ENCODE peak calls at places on chromosomes 2 and 18, in ten cellular contexts. A is breast epithelium, Q is HCT116, Z is spleen, F is Panc1, G is GM12878, J is stomach, W is GM23338, K is transverse colon, E is H1. C is an unnamed sample.
A peak's percentile ranks its signal among the peaks of the same experiment; 100 is the strongest.

GRCh38 chr2:130776550-130776949 is 21.2 kb downstream of the AMER3 start:
- DNase-seq in A (no peak), Q (no peak), Z (no peak), F (no peak), G (no peak), J (no peak), W (peak; percentile 44), K (no peak), E (no peak), C (no peak)

GRCh38 chr2:3491306-3491705 is 28.0 kb downstream of the ADI1 start:
- DNase-seq in A (no peak), Q (no peak), Z (no peak), F (no peak), G (no peak), J (no peak), W (no peak), K (no peak), E (no peak), C (no peak)

GRCh38 chr2:20050104-20050711 is 1.2 kb downstream of the LAPTM4A start:
- DNase-seq in A (no peak), Q (no peak), Z (no peak), F (no peak), G (peak; percentile 49), J (no peak), W (peak; percentile 9), K (peak; percentile 36), E (no peak), C (no peak)

GRCh38 chr18:11553098-11553940 is 56.1 kb upstream of the SLC35G4 start:
- DNase-seq in A (no peak), Q (peak; percentile 45), Z (no peak), F (peak; percentile 42), G (no peak), J (no peak), W (peak; percentile 82), K (no peak), E (peak; percentile 15), C (no peak)

GRCh38 chr2:55869637-55870325 is 53.8 kb downstream of the EFEMP1 start:
- DNase-seq in A (no peak), Q (no peak), Z (no peak), F (no peak), G (no peak), J (no peak), W (no peak), K (no peak), E (no peak), C (no peak)

GRCh38 chr2:2892892-2893291 is 484.7 kb downstream of the EIPR1 start:
- DNase-seq in A (no peak), Q (no peak), Z (no peak), F (no peak), G (no peak), J (no peak), W (no peak), K (no peak), E (no peak), C (peak; percentile 52)

GRCh38 chr18:46283895-46284295 is 179.7 kb downstream of the HAUS1 start:
- DNase-seq in A (no peak), Q (no peak), Z (no peak), F (no peak), G (no peak), J (no peak), W (peak; percentile 82), K (no peak), E (no peak), C (no peak)

GRCh38 chr18:63997606-63998005 is 27.7 kb downstream of the SERPINB8 start:
- DNase-seq in A (no peak), Q (no peak), Z (no peak), F (no peak), G (no peak), J (no peak), W (no peak), K (no peak), E (no peak), C (no peak)

GRCh38 chr2:27428978-27429541 is 629 bp downstream of the NRBP1 start:
- DNase-seq in A (peak; percentile 64), Q (peak; percentile 64), Z (peak; percentile 97), F (no peak), G (no peak), J (peak; percentile 91), W (peak; percentile 89), K (peak; percentile 89), E (no peak), C (no peak)

GRCh38 chr2:215843579-215843978 is 169.8 kb downstream of the MREG start:
- DNase-seq in A (no peak), Q (peak; percentile 31), Z (no peak), F (no peak), G (no peak), J (no peak), W (no peak), K (no peak), E (no peak), C (no peak)

DNA sequence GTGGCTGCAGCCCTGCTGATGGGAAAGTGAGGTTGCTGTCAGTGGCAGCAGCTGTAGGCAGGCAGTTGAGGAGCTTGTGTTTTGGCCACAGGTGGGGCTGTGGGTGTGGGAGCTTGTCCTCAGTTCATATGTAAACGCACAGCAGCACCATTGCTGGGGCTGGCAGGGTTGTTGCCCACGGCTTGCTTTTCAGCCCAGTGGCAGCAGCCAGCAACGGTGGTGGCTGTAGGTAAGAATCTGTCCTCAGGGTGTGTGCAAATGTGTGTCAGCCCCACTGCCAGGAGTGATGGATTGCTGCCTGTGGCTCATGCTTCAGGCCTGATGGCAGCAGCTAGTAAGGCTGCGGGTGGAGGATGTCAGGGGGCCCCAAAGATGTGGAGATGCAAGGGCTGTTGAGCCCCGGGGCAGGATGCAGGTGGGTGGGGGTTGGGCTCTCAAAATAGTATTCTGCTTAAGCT is 141.3 kb upstream of the THUMPD2 start:
- DNase-seq in A (no peak), Q (no peak), Z (peak; percentile 64), F (no peak), G (no peak), J (no peak), W (peak; percentile 14), K (no peak), E (no peak), C (no peak)
- H3K4me3 ChIP-seq in A (no peak overlapping the region), Q (no peak overlapping the region), Z (no peak overlapping the region), F (no peak overlapping the region), G (no peak overlapping the region), J (no peak overlapping the region), W (no peak overlapping the region), K (no peak overlapping the region), E (no peak overlapping the region), C (no peak overlapping the region)

GRCh38 chr18:57432765-57433400 is 2.3 kb upstream of the ONECUT2 start:
- DNase-seq in A (no peak), Q (no peak), Z (no peak), F (no peak), G (no peak), J (no peak), W (peak; percentile 51), K (no peak), E (no peak), C (no peak)

GRCh38 chr18:57434536-57435494 is at the start of gene ONECUT2:
- DNase-seq in A (peak; percentile 88), Q (peak; percentile 80), Z (peak; percentile 88), F (no peak), G (no peak), J (peak; percentile 92), W (peak; percentile 98), K (peak; percentile 93), E (peak; percentile 88), C (no peak)

GRCh38 chr18:57432118-57432517 is 3.1 kb upstream of the ONECUT2 start:
- DNase-seq in A (no peak), Q (no peak), Z (no peak), F (no peak), G (no peak), J (no peak), W (no peak), K (no peak), E (no peak), C (no peak)

GRCh38 chr18:57434177-57434535 is 1.0 kb upstream of the ONECUT2 start:
- DNase-seq in A (no peak), Q (no peak), Z (no peak), F (no peak), G (no peak), J (no peak), W (peak; percentile 67), K (no peak), E (no peak), C (no peak)

DNA sequence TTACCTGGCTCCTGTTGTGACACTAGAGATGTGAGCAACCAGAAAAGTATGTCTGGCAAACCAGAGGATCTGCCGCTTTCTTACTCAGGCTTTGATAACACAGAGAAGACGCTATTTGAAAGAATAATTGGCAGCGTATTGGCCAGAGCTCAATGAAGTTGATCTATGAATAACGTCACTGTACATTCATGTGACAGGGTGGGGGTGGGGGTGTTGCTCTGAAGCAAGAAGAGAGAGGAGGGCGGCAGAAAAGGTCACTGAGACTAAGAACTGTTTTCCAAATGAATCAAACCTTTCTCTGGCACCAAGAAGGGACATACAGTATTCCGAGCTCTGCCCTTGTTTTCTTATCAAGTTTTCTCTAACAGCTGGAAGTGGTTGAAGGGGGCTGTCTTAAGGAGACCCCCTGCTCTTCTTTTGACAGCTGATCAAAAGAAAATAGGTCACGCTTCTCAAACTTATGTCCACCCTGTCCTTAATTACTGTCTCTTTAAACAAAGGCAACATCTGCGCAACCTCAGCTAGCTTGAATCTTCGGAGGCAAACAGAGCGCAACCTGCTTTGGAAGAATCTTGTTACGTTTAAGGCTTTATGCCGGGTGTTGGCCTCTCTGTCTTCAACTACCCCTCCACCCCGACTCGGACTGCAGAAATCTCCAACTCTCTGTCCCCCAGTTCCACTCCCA is 1.5 kb upstream of the ONECUT2 start:
- DNase-seq in A (no peak), Q (no peak), Z (no peak), F (no peak), G (no peak), J (no peak), W (peak; percentile 9), K (no peak), E (no peak), C (no peak)
- H3K4me1 ChIP-seq in A (peaks cover 15% of the 10 kb centered on the region), Q (peaks cover 33% of the 10 kb centered on the region), Z (peaks cover 22% of the 10 kb centered on the region), F (no peaks in the 10 kb centered on the region), G (no peaks in the 10 kb centered on the region), J (peaks cover 71% of the 10 kb centered on the region), W (peaks cover 67% of the 10 kb centered on the region), K (peaks cover 8% of the 10 kb centered on the region), E (peaks cover 51% of the 10 kb centered on the region), C (peaks cover 38% of the 10 kb centered on the region)

GRCh38 chr2:152542995-152543481 is 174.2 kb downstream of the PRPF40A start:
- DNase-seq in A (no peak), Q (peak; percentile 41), Z (no peak), F (peak; percentile 85), G (no peak), J (no peak), W (peak; percentile 54), K (no peak), E (no peak), C (no peak)
- TF ChIP-seq POLR2AphosphoS5 in A (no peak), Q (no peak), Z (no peak), F (no peak), G (no peak), J (peak; percentile 41), W (no peak), K (no peak), E (no peak), C (no peak)

GRCh38 chr2:44510246-44510645 is 148.5 kb downstream of the CAMKMT start:
- DNase-seq in A (no peak), Q (no peak), Z (no peak), F (no peak), G (no peak), J (no peak), W (no peak), K (no peak), E (no peak), C (no peak)

DNA sequence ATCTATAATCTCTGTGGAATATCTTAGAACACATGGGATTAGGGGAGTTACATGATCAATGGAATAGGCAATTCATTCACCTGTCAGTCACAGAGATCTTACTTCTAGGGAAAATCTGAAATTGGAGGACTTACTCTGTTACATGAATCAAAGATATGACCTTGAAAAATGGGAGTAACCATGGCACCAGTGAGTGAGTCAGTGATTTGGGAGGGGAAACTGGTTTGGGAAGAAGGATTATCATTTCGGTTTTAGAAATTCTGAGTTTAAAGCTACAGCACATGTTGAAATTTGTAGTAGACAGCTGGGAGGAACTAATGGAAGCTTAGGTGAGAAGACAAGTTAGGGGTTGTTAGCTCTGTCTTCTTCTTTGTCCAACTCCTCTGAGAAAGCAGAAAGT is 153.7 kb downstream of the CAMKMT start:
- DNase-seq in A (no peak), Q (no peak), Z (no peak), F (no peak), G (no peak), J (no peak), W (no peak), K (no peak), E (no peak), C (no peak)
- H3K4me3 ChIP-seq in A (no peak overlapping the region), Q (no peak overlapping the region), Z (no peak overlapping the region), F (no peak overlapping the region), G (no peak overlapping the region), J (no peak overlapping the region), W (no peak overlapping the region), K (no peak overlapping the region), E (no peak overlapping the region), C (no peak overlapping the region)

C was measured in vagina.